ENCODE peak calls at places on chromosomes 6 and 20, in nine cellular contexts. I, X, J, U, W, E, O, L and P are unnamed samples.

GRCh38 chr6:14146459-14147096 is 29.0 kb downstream of the CD83 start:
- DNase-seq in I (no peak), X (no peak), J (no peak), U (no peak), W (no peak), E (no peak), O (no peak), L (no peak), P (no peak)

GRCh38 chr6:167699141-167700036 is 127.3 kb upstream of the AFDN start:
- DNase-seq in I (peak; percentile 11), X (no peak), J (peak; percentile 44), U (peak; percentile 82), W (peak; percentile 76), E (peak; percentile 52), O (no peak), L (no peak), P (no peak)

GRCh38 chr6:11732036-11732545 is 46.5 kb downstream of the ADTRP start:
- DNase-seq in I (peak; percentile 39), X (peak; percentile 81), J (peak; percentile 52), U (peak; percentile 80), W (peak; percentile 67), E (no peak), O (no peak), L (peak; percentile 69), P (no peak)

GRCh38 chr6:133587841-133588240 is 301.1 kb upstream of the TCF21 start:
- DNase-seq in I (peak; percentile 79), X (no peak), J (no peak), U (no peak), W (no peak), E (no peak), O (no peak), L (peak; percentile 56), P (no peak)

GRCh38 chr6:164085086-164085485 is 670.6 kb downstream of the QKI start:
- DNase-seq in I (no peak), X (no peak), J (no peak), U (no peak), W (no peak), E (no peak), O (no peak), L (no peak), P (no peak)

GRCh38 chr6:106149472-106150069 is 63.4 kb downstream of the PRDM1 start:
- DNase-seq in I (no peak), X (no peak), J (no peak), U (no peak), W (no peak), E (no peak), O (no peak), L (no peak), P (no peak)

GRCh38 chr6:16184129-16184528 is 54.3 kb upstream of the GMPR start:
- DNase-seq in I (peak; percentile 20), X (no peak), J (no peak), U (peak; percentile 62), W (peak; percentile 84), E (peak; percentile 48), O (no peak), L (peak; percentile 35), P (no peak)

GRCh38 chr6:157714153-157714490 is 108.9 kb upstream of the SNX9 start:
- DNase-seq in I (peak; percentile 23), X (peak; percentile 91), J (no peak), U (no peak), W (no peak), E (no peak), O (no peak), L (peak; percentile 14), P (no peak)

GRCh38 chr20:23205221-23205620 is 119.1 kb upstream of the CD93 start:
- DNase-seq in I (no peak), X (no peak), J (no peak), U (no peak), W (no peak), E (no peak), O (no peak), L (no peak), P (no peak)

GRCh38 chr6:156731436-156731835 is 45.7 kb upstream of the ARID1B start:
- DNase-seq in I (peak; percentile 33), X (peak; percentile 24), J (no peak), U (no peak), W (no peak), E (no peak), O (no peak), L (peak; percentile 67), P (no peak)

GRCh38 chr6:150079604-150080003 is 10.7 kb upstream of the ULBP3 start:
- DNase-seq in I (peak; percentile 12), X (no peak), J (no peak), U (no peak), W (no peak), E (no peak), O (no peak), L (peak; percentile 18), P (no peak)

GRCh38 chr6:15207923-15208322 is 37.9 kb upstream of the JARID2 start:
- DNase-seq in I (peak; percentile 7), X (no peak), J (no peak), U (no peak), W (no peak), E (no peak), O (no peak), L (peak; percentile 15), P (no peak)